ENCODE peak calls at places on chromosome 2, in five cellular contexts. X is tibial artery, P is transverse colon, K is IMR-90, F is hepatocyte. J is an unnamed sample.

GRCh38 chr2:7430421-7430868 is 513.2 kb downstream of the RNF144A start:
- DNase-seq in X (no peak), P (no peak), K (no peak), F (no peak), J (no peak)

GRCh38 chr2:212672186-212672585 is 133.6 kb upstream of the ERBB4 start:
- DNase-seq in X (no peak), P (no peak), K (no peak), F (no peak), J (no peak)

GRCh38 chr2:40177366-40177765 is 274.5 kb downstream of the SLC8A1 start:
- DNase-seq in X (no peak), P (no peak), K (no peak), F (no peak), J (no peak)

GRCh38 chr2:234521536-234521935 is 24.7 kb upstream of the ARL4C start:
- DNase-seq in X (no peak), P (no peak), K (no peak), F (no peak), J (no peak)

GRCh38 chr2:19504400-19505198 is 146.2 kb upstream of the OSR1 start:
- DNase-seq in X (no peak), P (no peak), K (no peak), F (peak; percentile 26), J (peak; percentile 38)

GRCh38 chr2:178304262-178304661 is 110.0 kb downstream of the OSBPL6 start:
- DNase-seq in X (no peak), P (no peak), K (no peak), F (no peak), J (no peak)

GRCh38 chr2:185291035-185291647 is 447.5 kb upstream of the FSIP2 start:
- DNase-seq in X (no peak), P (peak; percentile 54), K (peak; percentile 10), F (peak; percentile 83), J (no peak)

GRCh38 chr2:239400000-239400831 is 604 bp downstream of the HDAC4 start:
- DNase-seq in X (no peak), P (peak; percentile 37), K (peak; percentile 36), F (peak; percentile 42), J (no peak)

GRCh38 chr2:167406558-167406957 is 518.3 kb downstream of the XIRP2 start:
- DNase-seq in X (no peak), P (no peak), K (no peak), F (no peak), J (no peak)

GRCh38 chr2:31170071-31170698 is 31.9 kb upstream of the GALNT14 start:
- DNase-seq in X (peak; percentile 47), P (peak; percentile 47), K (peak; percentile 60), F (peak; percentile 81), J (peak; percentile 26)

GRCh38 chr2:132489150-132489549 is 72.5 kb downstream of the GPR39 start:
- DNase-seq in X (no peak), P (no peak), K (peak; percentile 5), F (peak; percentile 63), J (no peak)

GRCh38 chr2:171244970-171245782 is 84.5 kb upstream of the TLK1 start:
- DNase-seq in X (no peak), P (no peak), K (peak; percentile 44), F (no peak), J (no peak)
- TF ChIP-seq CTCF in X (no peak), P (no peak), K (peak; percentile 33), F (no peak), J (no peak)

GRCh38 chr2:61178603-61179545 is 16.9 kb downstream of the C2orf74 start:
- DNase-seq in X (no peak), P (no peak), K (peak; percentile 61), F (no peak), J (no peak)

GRCh38 chr2:61181382-61182058 is 19.5 kb downstream of the C2orf74 start:
- DNase-seq in X (no peak), P (no peak), K (no peak), F (no peak), J (no peak)

GRCh38 chr2:61180686-61181085 is 18.7 kb downstream of the C2orf74 start:
- DNase-seq in X (no peak), P (no peak), K (no peak), F (no peak), J (no peak)

GRCh38 chr2:61177727-61178549 is 15.9 kb downstream of the C2orf74 start:
- DNase-seq in X (peak; percentile 26), P (peak; percentile 35), K (peak; percentile 10), F (no peak), J (no peak)

DNA sequence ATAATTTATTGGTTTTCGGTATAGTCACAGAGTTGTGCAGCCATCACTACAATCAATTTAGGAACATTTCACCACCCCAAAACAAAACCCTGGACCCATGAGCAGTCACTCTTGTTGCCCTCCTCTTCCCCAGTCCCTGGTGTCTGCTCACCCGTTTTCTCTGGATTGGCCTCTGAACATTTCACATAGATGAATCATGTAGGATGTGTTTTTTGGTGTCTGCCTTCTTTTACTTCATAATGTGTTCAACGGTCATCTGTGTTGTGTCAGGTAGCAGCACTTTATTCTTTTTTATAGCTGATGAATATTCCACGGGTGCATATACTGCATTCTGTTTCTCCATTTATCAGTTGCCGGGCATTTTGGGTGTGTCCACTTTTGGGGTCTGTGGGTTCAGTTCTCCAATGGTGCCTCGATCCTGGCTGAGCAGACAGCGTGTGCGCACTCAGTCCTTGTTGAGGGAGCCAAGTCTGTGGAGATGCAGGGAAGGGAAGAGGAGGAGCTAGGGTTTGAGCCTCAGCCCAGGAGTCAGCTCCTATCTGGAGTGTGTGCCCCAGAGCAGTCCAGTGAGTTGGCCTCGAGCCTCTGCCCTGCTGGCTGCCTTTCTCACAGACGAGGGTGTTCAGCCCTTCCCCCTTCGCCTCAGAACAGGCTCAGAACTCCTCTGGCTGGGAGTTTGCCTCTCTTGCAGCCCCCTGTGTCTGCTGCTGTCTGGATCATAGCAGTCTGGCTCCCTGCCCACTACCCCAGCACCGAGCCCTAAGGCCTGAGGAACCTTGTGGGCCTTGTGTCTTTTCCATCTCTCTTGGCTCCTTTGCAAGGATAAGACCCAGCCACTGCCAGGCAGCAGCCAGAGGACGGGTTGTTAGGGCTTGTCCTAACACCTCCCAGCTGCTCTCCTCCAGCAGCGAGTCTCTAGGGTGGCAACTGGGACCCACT is 18.0 kb downstream of the C2orf74 start:
- DNase-seq in X (peak; percentile 65), P (no peak), K (peak; percentile 77), F (peak; percentile 57), J (no peak)
- H3K4me3 ChIP-seq in X (peak overlapping the region; percentile 58), P (no peak overlapping the region), K (no peak overlapping the region), F (no peak overlapping the region), J (no peak overlapping the region)

GRCh38 chr2:43576983-43577892 is 18.6 kb downstream of the THADA start:
- DNase-seq in X (no peak), P (no peak), K (peak; percentile 84), F (peak; percentile 73), J (no peak)
- TF ChIP-seq CTCF in X (peak; percentile 56), P (peak; percentile 61), K (peak; percentile 82), F (peak; percentile 83), J (peak; percentile 42)

GRCh38 chr2:70003093-70003830 is 41.8 kb upstream of the ASPRV1 start:
- DNase-seq in X (no peak), P (no peak), K (no peak), F (no peak), J (no peak)

GRCh38 chr2:70008290-70008689 is 46.9 kb upstream of the ASPRV1 start:
- DNase-seq in X (no peak), P (no peak), K (no peak), F (no peak), J (no peak)

GRCh38 chr2:70007151-70007550 is 45.7 kb upstream of the ASPRV1 start:
- DNase-seq in X (no peak), P (no peak), K (no peak), F (no peak), J (no peak)

GRCh38 chr2:70005752-70006446 is 44.5 kb upstream of the ASPRV1 start:
- DNase-seq in X (no peak), P (no peak), K (no peak), F (no peak), J (no peak)

DNA sequence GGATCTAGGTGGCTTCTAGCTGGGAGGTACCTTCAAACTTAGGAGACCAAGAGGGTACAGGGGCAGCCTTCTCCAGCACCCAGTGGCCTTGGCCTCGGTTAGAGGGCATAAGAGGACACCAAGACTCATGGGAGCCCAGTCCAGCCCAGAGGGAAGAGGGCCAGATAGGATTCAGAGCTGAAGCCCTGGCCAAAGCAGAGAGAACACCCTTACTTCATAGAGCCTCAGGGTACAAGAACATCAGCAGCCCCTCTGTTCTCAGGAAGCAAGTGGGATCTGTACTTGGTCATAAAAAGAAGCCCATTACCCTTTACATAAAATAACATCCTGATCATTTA is 45.0 kb upstream of the ASPRV1 start:
- DNase-seq in X (no peak), P (no peak), K (no peak), F (no peak), J (no peak)
- H3K4me3 ChIP-seq in X (no peak overlapping the region), P (no peak overlapping the region), K (no peak overlapping the region), F (no peak overlapping the region), J (no peak overlapping the region)

GRCh38 chr2:240423788-240424191 is 11.7 kb upstream of the GPC1 start:
- DNase-seq in X (no peak), P (no peak), K (no peak), F (no peak), J (no peak)
- TF ChIP-seq CTCF in X (no peak), P (no peak), K (no peak), F (no peak), J (no peak)

GRCh38 chr2:174332607-174333001 is 2.1 kb upstream of the SP9 start:
- DNase-seq in X (no peak), P (no peak), K (no peak), F (no peak), J (no peak)
- H3K4me3 ChIP-seq in X (no peak overlapping the region), P (no peak overlapping the region), K (no peak overlapping the region), F (no peak overlapping the region), J (no peak overlapping the region)

GRCh38 chr2:214591359-214591758 is 180.5 kb downstream of the VWC2L start:
- DNase-seq in X (no peak), P (no peak), K (peak; percentile 12), F (no peak), J (no peak)
- TF ChIP-seq CTCF in X (no peak), P (no peak), K (peak; percentile 20), F (peak; percentile 13), J (peak; percentile 29)